ENCODE peak calls at places on chromosomes 1 and 21, in ten cellular contexts. E is CD4-positive, alpha-beta T cell; W is IMR-90; B is DND-41; H is upper lobe of right lung; N is uterus; C is psoas muscle; T is spleen; P is heart right ventricle; Z is lower lobe of right lung. U is an unnamed sample.

GRCh38 chr1:151547119-151547899 is 7.2 kb downstream of the TUFT1 start:
- DNase-seq in E (no peak), W (peak; percentile 93), B (no peak), H (peak; percentile 83), N (peak; percentile 65), C (peak; percentile 59), T (no peak), P (peak; percentile 46), Z (peak; percentile 78), U (no peak)

GRCh38 chr21:43726686-43727570 is 8.0 kb downstream of the PDXK start:
- DNase-seq in E (no peak), W (no peak), B (no peak), H (peak; percentile 85), N (no peak), C (peak; percentile 52), T (peak; percentile 86), P (no peak), Z (peak; percentile 81), U (peak; percentile 75)

GRCh38 chr1:113101588-113101987 is 28.6 kb downstream of the LRIG2 start:
- DNase-seq in E (no peak), W (peak; percentile 60), B (no peak), H (no peak), N (no peak), C (no peak), T (no peak), P (no peak), Z (no peak), U (no peak)

GRCh38 chr1:147545133-147545532 is 3.8 kb downstream of the BCL9 start:
- DNase-seq in E (peak; percentile 81), W (peak; percentile 63), B (peak; percentile 78), H (peak; percentile 83), N (peak; percentile 28), C (peak; percentile 44), T (peak; percentile 86), P (no peak), Z (peak; percentile 80), U (no peak)

GRCh38 chr1:53276153-53276901 is 38.0 kb upstream of the MAGOH start:
- DNase-seq in E (no peak), W (no peak), B (no peak), H (peak; percentile 51), N (no peak), C (no peak), T (peak; percentile 69), P (no peak), Z (no peak), U (no peak)

GRCh38 chr21:39313042-39313456 is 383 bp downstream of the BRWD1 start:
- DNase-seq in E (no peak), W (no peak), B (no peak), H (no peak), N (peak; percentile 33), C (peak; percentile 41), T (peak; percentile 92), P (peak; percentile 19), Z (no peak), U (no peak)

GRCh38 chr1:66360285-66360724 is 173.6 kb upstream of the SGIP1 start:
- DNase-seq in E (no peak), W (no peak), B (no peak), H (no peak), N (no peak), C (no peak), T (no peak), P (no peak), Z (no peak), U (no peak)

GRCh38 chr1:158274797-158275196 is 14.9 kb upstream of the CD1C start:
- DNase-seq in E (no peak), W (no peak), B (no peak), H (no peak), N (no peak), C (no peak), T (no peak), P (no peak), Z (no peak), U (no peak)

GRCh38 chr1:93591291-93591832 is 90.3 kb downstream of the BCAR3 start:
- DNase-seq in E (no peak), W (no peak), B (no peak), H (no peak), N (no peak), C (no peak), T (peak; percentile 2), P (no peak), Z (no peak), U (no peak)

DNA sequence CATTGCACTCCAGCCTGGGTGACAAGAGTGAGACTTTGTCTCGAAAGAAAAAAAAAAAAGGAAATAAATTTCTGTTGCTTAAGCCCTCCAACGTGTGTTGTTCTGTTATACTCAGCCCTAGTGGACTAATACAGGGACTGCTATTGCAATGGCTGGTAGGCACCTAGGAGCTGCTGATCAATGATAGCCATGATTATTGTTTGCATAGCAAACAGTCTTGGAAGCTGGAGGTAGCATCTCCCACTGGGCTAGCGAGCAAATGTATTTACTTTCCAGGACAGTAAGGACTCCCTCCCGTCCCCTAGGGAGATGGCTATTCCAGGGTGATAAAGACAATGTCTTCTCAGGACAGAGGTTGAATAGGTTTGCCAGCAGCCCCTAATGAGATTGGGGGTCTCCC is 13.5 kb upstream of the TNFRSF8 start:
- DNase-seq in E (no peak), W (no peak), B (no peak), H (no peak), N (no peak), C (no peak), T (no peak), P (no peak), Z (no peak), U (no peak)
- TF ChIP-seq CTCF in E (no peak), W (no peak), B (no peak), H (no peak), N (no peak), C (no peak), T (no peak), P (no peak), Z (no peak), U (no peak)

DNA sequence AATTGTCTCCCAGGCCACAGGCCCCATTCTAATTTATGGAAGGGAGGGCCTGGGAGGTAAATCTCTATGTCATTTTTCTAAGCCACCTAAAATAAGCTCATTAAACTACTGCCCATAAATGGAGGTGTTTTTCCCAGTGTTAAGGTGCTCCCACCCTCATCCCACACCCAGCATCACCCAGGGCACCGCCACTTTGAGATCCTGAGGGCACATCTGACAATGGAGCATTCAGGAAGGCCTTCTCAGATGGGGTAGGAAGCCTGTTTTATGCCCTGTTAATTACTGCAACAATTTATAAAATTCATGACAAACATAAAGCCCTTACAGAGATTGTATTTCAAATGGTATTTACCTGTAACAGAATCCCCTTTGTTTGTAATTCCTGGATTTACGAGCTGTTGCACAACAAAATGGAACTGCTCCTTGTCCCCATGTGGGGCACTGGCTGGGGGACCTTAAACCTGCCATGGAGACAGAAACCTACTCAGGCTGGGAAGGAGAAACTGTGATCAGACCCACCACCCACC is 319.5 kb upstream of the USP24 start:
- DNase-seq in E (no peak), W (no peak), B (no peak), H (no peak), N (no peak), C (no peak), T (no peak), P (no peak), Z (no peak), U (no peak)
- H3K27me3 ChIP-seq in E (no peaks in the 10 kb centered on the region), W (no peaks in the 10 kb centered on the region), B (no peaks in the 10 kb centered on the region), H (no peaks in the 10 kb centered on the region), N (no peaks in the 10 kb centered on the region), C (no peaks in the 10 kb centered on the region), T (no peaks in the 10 kb centered on the region), P (no peaks in the 10 kb centered on the region), Z (no peaks in the 10 kb centered on the region), U (no peaks in the 10 kb centered on the region)

GRCh38 chr1:22404486-22404885 is 47.2 kb upstream of the ZBTB40 start:
- DNase-seq in E (no peak), W (no peak), B (no peak), H (no peak), N (no peak), C (no peak), T (no peak), P (no peak), Z (no peak), U (no peak)

GRCh38 chr1:22402336-22403053 is 49.2 kb upstream of the ZBTB40 start:
- DNase-seq in E (no peak), W (no peak), B (no peak), H (no peak), N (no peak), C (no peak), T (no peak), P (no peak), Z (no peak), U (no peak)

GRCh38 chr1:22399421-22400091 is 52.1 kb upstream of the ZBTB40 start:
- DNase-seq in E (no peak), W (no peak), B (no peak), H (no peak), N (no peak), C (no peak), T (no peak), P (no peak), Z (no peak), U (no peak)

GRCh38 chr1:22398656-22399420 is 52.8 kb upstream of the ZBTB40 start:
- DNase-seq in E (no peak), W (no peak), B (peak; percentile 18), H (no peak), N (no peak), C (no peak), T (no peak), P (no peak), Z (no peak), U (no peak)
- H3K27ac ChIP-seq in E (no peak overlapping the region), W (no peak overlapping the region), B (no peak overlapping the region), H (no peak overlapping the region), N (no peak overlapping the region), C (no peak overlapping the region), T (no peak overlapping the region), P (no peak overlapping the region), Z (no peak overlapping the region), U (no peak overlapping the region)

GRCh38 chr1:51537568-51537967 is 18.5 kb upstream of the EPS15 start:
- DNase-seq in E (no peak), W (no peak), B (no peak), H (no peak), N (no peak), C (no peak), T (no peak), P (no peak), Z (no peak), U (no peak)

GRCh38 chr1:51532853-51533252 is 13.8 kb upstream of the EPS15 start:
- DNase-seq in E (no peak), W (no peak), B (no peak), H (no peak), N (no peak), C (no peak), T (no peak), P (no peak), Z (no peak), U (no peak)

GRCh38 chr1:51534447-51534846 is 15.4 kb upstream of the EPS15 start:
- DNase-seq in E (no peak), W (no peak), B (no peak), H (no peak), N (no peak), C (no peak), T (no peak), P (no peak), Z (no peak), U (no peak)

DNA sequence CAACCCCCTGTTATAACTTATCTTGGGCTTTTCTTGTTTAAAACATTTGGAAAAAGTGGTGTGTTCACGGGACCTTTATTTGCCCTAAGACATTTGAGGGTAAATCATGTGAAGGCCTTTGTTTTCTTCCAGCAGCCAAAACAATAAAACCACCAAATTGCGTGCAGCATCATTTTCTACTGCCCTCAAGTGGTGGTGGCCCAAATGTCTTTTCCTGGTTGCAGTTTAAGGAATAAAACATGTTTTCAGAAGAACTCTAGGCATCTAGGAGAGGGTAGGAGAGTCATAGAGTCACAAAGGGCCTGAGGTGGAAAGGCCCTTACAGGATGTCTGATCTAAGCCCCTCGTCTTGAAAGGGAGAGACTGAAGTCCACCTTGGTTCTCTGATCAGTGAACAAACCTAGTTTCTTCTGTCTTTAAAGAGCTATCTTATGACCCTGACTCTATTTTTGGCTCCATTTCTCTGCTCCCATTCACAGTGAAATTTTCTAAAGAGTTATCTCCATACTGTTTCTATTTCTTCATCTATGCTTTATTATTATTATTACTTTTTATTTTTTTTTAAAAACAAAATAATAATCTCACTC is 16.0 kb upstream of the EPS15 start:
- DNase-seq in E (peak; percentile 9), W (peak; percentile 68), B (peak; percentile 16), H (no peak), N (peak; percentile 68), C (peak; percentile 25), T (no peak), P (peak; percentile 54), Z (no peak), U (peak; percentile 79)
- TF ChIP-seq CTCF in E (peak; percentile 70), W (peak; percentile 78), B (peak; percentile 66), H (peak; percentile 70), N (peak; percentile 74), C (peak; percentile 58), T (peak; percentile 70), P (peak; percentile 56), Z (peak; percentile 62), U (peak; percentile 81)

U was measured in ascending aorta.